ENCODE peak calls at places on chromosome X, in six cellular contexts. T is OCI-LY7, N is heart right ventricle, K is left ventricle myocardium inferior, Q is WERI-Rb-1, I is endodermal cell. V is an unnamed sample.
A peak's percentile ranks its signal among the peaks of the same experiment; 100 is the strongest.

GRCh38 chrX:54230440-54231148 is 47.5 kb upstream of the FAM120C start:
- DNase-seq in N (no peak), K (no peak), I (no peak), T (no peak), Q (no peak), V (peak; percentile 0)

GRCh38 chrX:106919932-106920452 is at the start of gene CLDN2:
- DNase-seq in K (no peak), T (no peak), I (peak; percentile 81), Q (no peak), N (no peak), V (no peak)

GRCh38 chrX:124679199-124679598 is 332.8 kb downstream of the SH2D1A start:
- DNase-seq in T (no peak), K (no peak), Q (no peak), N (no peak), I (no peak), V (peak; percentile 32)

GRCh38 chrX:118255921-118256320 is 90.0 kb upstream of the WDR44 start:
- DNase-seq in K (no peak), N (no peak), Q (no peak), T (no peak), I (no peak), V (no peak)

GRCh38 chrX:153946910-153947769 is 2.7 kb upstream of the RENBP start:
- DNase-seq in Q (peak; percentile 92), N (peak; percentile 64), K (peak; percentile 63), T (peak; percentile 86), I (peak; percentile 90), V (peak; percentile 75)

GRCh38 chrX:15418041-15418706 is 34.0 kb upstream of the VEGFD start:
- DNase-seq in I (no peak), N (no peak), Q (no peak), K (no peak), T (no peak), V (no peak)

GRCh38 chrX:154032156-154032555 is 12.5 kb upstream of the IRAK1 start:
- DNase-seq in K (no peak), Q (no peak), N (no peak), T (no peak), I (no peak), V (no peak)

GRCh38 chrX:19121898-19122640 is at the start of gene ADGRG2:
- DNase-seq in N (peak; percentile 6), K (peak; percentile 30), Q (peak; percentile 25), I (peak; percentile 77), T (no peak), V (no peak)

GRCh38 chrX:10126044-10126443 is 30.7 kb upstream of the CLCN4 start:
- DNase-seq in I (no peak), K (no peak), Q (no peak), N (no peak), T (no peak), V (no peak)
- H3K9me3 ChIP-seq in I (peaks cover 9% of the 10 kb centered on the region), K (no peaks in the 10 kb centered on the region), Q (no peaks in the 10 kb centered on the region), N (no peaks in the 10 kb centered on the region), T (no peaks in the 10 kb centered on the region), V (no peaks in the 10 kb centered on the region)

DNA sequence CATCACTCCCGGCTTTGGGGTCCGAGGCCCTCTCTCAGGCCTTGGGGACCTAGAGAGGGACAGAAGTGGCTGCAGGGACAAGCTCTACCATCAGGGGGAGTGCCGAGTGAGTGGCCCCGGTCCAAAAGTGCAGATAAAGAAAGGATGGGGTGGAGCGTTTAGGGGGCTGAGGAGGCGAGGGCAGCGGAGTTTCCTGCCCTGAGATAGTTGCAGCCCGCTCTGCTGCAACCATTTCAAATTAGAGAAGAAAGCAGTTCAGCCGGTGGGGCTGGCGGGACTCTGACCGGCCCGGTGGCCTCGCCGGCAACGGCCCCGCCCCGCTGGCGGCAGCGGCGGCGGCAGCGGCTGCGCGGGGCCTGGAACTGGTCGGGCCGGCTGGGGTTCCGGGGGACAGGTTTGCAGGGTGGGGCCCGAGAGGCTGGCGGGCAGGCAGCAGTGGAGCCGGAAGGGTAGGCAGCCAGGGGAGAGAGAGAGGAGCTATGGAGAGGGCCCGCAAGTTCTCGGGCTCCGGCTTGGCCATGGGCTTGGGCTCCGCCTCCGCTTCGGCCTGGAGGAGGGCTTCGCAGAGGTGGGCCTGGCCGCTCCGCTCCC is 7.6 kb downstream of the DLG3 start:
- DNase-seq in I (peak; percentile 83), K (peak; percentile 37), T (peak; percentile 35), Q (peak; percentile 62), N (peak; percentile 52), V (peak; percentile 83)
- H3K27ac ChIP-seq in I (no peak overlapping the region), K (peak overlapping the region; percentile 65), T (no peak overlapping the region), Q (no peak overlapping the region), N (peak overlapping the region; percentile 63), V (peak overlapping the region; percentile 6)

GRCh38 chrX:13748486-13748885 is 13.9 kb downstream of the OFD1 start:
- DNase-seq in N (no peak), Q (no peak), I (no peak), K (no peak), T (no peak), V (no peak)

GRCh38 chrX:13747836-13748235 is 13.3 kb downstream of the OFD1 start:
- DNase-seq in N (peak; percentile 18), Q (peak; percentile 41), T (peak; percentile 46), I (peak; percentile 59), K (peak; percentile 18), V (peak; percentile 57)

GRCh38 chrX:13752141-13752540 is 17.6 kb downstream of the OFD1 start:
- DNase-seq in I (no peak), K (no peak), T (no peak), Q (no peak), N (no peak), V (no peak)

GRCh38 chrX:13750812-13751211 is 16.3 kb downstream of the OFD1 start:
- DNase-seq in N (no peak), K (no peak), T (no peak), Q (no peak), I (no peak), V (no peak)

DNA sequence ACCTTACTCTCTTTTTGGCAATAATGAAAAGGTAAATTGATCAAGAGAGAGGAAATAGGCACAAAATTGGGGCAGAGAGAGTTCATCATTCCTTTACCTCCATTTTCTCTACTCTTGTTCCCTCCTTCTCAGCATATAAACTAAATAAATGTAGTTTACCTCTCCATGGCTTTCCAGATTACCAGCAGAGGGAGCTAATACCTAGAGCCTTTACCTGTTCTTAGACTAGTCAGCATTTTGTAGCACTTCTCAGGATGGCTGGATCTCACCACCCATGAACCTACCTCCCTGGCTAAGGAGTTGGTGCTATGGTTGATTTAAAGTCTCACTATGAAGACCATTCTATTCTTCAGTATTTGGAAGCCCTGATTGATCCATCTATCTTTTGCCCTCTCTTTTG is 15.7 kb downstream of the OFD1 start:
- DNase-seq in Q (no peak), N (no peak), T (peak; percentile 64), K (no peak), I (no peak), V (peak; percentile 79)
- H3K9me3 ChIP-seq in Q (no peaks in the 10 kb centered on the region), N (no peaks in the 10 kb centered on the region), T (no peaks in the 10 kb centered on the region), K (no peaks in the 10 kb centered on the region), I (no peaks in the 10 kb centered on the region), V (no peaks in the 10 kb centered on the region)

GRCh38 chrX:9656871-9657270 is 108.8 kb downstream of the GPR143 start:
- DNase-seq in T (no peak), Q (no peak), I (no peak), N (no peak), K (no peak), V (no peak)
- H3K27ac ChIP-seq in T (no peak overlapping the region), Q (no peak overlapping the region), I (no peak overlapping the region), N (no peak overlapping the region), K (peak overlapping the region; percentile 44), V (no peak overlapping the region)

DNA sequence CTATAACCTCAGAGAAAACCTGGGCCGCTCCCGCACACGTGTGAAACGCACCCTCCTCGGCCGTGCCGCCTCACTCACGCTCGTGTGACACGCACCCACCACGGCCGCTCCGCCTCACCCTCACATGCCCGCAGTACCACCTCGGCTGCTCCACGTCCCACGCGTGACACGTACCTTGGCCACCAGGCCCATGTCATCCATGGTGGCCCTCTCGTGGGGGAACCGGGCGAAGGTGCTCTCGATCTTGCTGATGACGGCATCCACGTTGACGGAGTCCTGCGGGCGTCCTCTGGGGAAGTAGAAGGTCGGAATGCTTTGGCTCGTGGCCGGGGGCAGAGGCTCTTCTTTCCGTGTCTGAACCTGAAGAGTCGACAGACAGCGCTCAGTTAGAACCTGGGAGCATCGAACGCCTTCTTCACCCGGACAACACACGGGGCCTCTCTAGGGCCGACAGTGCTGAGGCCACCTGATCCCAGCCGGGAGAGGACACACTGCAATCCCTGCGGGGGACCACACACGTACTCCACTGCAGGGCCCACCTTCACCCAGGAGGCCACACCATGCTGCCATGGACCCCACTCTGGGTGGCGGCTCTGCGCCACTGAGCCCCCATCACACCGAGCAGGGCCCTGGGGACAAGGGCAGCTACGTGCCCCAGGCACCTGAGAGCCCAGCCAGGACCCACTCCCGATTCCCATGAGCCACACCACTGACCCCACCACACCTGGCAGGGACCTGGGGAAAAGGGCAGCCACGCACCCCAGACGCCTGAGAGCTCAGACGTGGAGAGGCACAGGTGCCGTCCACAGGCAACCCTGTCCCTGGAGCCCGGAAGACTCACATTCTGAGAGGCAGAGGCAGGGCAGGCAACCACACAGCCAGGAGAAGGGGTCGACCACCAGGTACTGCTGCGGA is 25.2 kb downstream of the PPP2R3B start:
- DNase-seq in Q (no peak), I (no peak), K (no peak), N (no peak), T (no peak), V (no peak)
- H3K9me3 ChIP-seq in Q (peaks cover 7% of the 10 kb centered on the region), I (peaks cover 17% of the 10 kb centered on the region), K (peaks cover 28% of the 10 kb centered on the region), N (no peaks in the 10 kb centered on the region), T (peaks cover 6% of the 10 kb centered on the region), V (peaks cover 3% of the 10 kb centered on the region)

GRCh38 chrX:39043838-39044550 is 242.7 kb downstream of the MID1IP1 start:
- DNase-seq in N (no peak), K (no peak), Q (no peak), I (no peak), T (no peak), V (no peak)

DNA sequence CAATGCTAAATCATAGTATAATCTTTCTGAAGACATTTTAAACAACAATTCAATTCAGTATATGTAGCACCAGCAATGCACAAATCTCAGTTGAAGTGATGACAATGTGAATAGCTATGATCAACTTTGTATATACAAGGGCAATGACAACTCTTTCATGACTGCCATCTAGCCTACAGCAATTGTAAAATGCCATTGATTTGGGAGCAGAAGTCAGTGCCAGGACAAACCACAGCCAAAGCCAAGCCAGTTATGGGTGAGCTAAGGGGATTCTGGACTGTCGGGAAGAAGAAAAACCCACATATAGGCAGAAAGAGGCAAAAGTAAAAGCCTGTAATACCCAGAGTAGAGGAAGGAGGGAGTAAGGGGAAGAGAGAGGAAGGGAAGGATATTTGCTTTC is 238.6 kb downstream of the MID1IP1 start:
- DNase-seq in N (no peak), T (no peak), Q (no peak), K (no peak), I (no peak), V (no peak)
- H3K27ac ChIP-seq in N (no peak overlapping the region), T (no peak overlapping the region), Q (no peak overlapping the region), K (no peak overlapping the region), I (no peak overlapping the region), V (no peak overlapping the region)